ENCODE peak calls at places on chromosome 21, in four cellular contexts. Y, B, K and I are unnamed samples.

GRCh38 chr21:15045017-15045416 is 19.8 kb downstream of the NRIP1 start:
- DNase-seq in Y (no peak), B (no peak), K (no peak), I (no peak)

GRCh38 chr21:25296239-25296638 is 311.0 kb downstream of the MRPL39 start:
- DNase-seq in Y (no peak), B (no peak), K (no peak), I (no peak)

GRCh38 chr21:33019885-33020557 is 5.7 kb upstream of the OLIG2 start:
- DNase-seq in Y (no peak), B (no peak), K (no peak), I (no peak)

GRCh38 chr21:38277501-38278111 is 20.8 kb downstream of the KCNJ15 start:
- DNase-seq in Y (no peak), B (no peak), K (peak; percentile 99), I (no peak)

GRCh38 chr21:25054689-25055088 is 552.6 kb downstream of the MRPL39 start:
- DNase-seq in Y (no peak), B (no peak), K (no peak), I (no peak)

GRCh38 chr21:18832081-18832670 is 428.6 kb upstream of the TMPRSS15 start:
- DNase-seq in Y (no peak), B (no peak), K (no peak), I (no peak)

GRCh38 chr21:45270306-45270821 is 17.3 kb downstream of the POFUT2 start:
- DNase-seq in Y (no peak), B (peak; percentile 62), K (no peak), I (no peak)

GRCh38 chr21:44593598-44594405 is 1.5 kb upstream of the KRTAP10-6 start:
- DNase-seq in Y (no peak), B (no peak), K (peak; percentile 11), I (peak; percentile 81)

GRCh38 chr21:25929859-25930520 is 195.2 kb downstream of the GABPA start:
- DNase-seq in Y (no peak), B (no peak), K (peak; percentile 20), I (no peak)

GRCh38 chr21:33121715-33122475 is 52.0 kb downstream of the OLIG1 start:
- DNase-seq in Y (no peak), B (no peak), K (peak; percentile 5), I (no peak)

GRCh38 chr21:41345934-41346685 is 15.7 kb upstream of the MX2 start:
- DNase-seq in Y (no peak), B (no peak), K (no peak), I (no peak)

GRCh38 chr21:25283720-25284119 is 323.6 kb downstream of the MRPL39 start:
- DNase-seq in Y (no peak), B (peak; percentile 25), K (peak; percentile 17), I (peak; percentile 0)

GRCh38 chr21:21690068-21690665 is 692.0 kb downstream of the NCAM2 start:
- DNase-seq in Y (no peak), B (no peak), K (no peak), I (no peak)

GRCh38 chr21:15422761-15423160 is 307.0 kb upstream of the USP25 start:
- DNase-seq in Y (no peak), B (no peak), K (no peak), I (no peak)

GRCh38 chr21:44345495-44345894 is 6.3 kb upstream of the CFAP410 start:
- DNase-seq in Y (no peak), B (no peak), K (no peak), I (no peak)

GRCh38 chr21:42157606-42158310 is 61.2 kb upstream of the ABCG1 start:
- DNase-seq in Y (no peak), B (no peak), K (no peak), I (no peak)

GRCh38 chr21:44199448-44199847 is 41.3 kb downstream of the ICOSLG start:
- DNase-seq in Y (no peak), B (peak; percentile 2), K (no peak), I (no peak)

GRCh38 chr21:42527489-42528158 is 14.0 kb downstream of the SLC37A1 start:
- DNase-seq in Y (peak; percentile 53), B (no peak), K (no peak), I (no peak)

GRCh38 chr21:25974937-25975336 is 195.6 kb downstream of the APP start:
- DNase-seq in Y (no peak), B (no peak), K (no peak), I (no peak)

GRCh38 chr21:25331286-25331685 is 276.0 kb downstream of the MRPL39 start:
- DNase-seq in Y (no peak), B (no peak), K (peak; percentile 29), I (no peak)

GRCh38 chr21:26756491-26757159 is 88.6 kb downstream of the ADAMTS1 start:
- DNase-seq in Y (no peak), B (no peak), K (no peak), I (no peak)

GRCh38 chr21:41973861-41974751 is 20.3 kb upstream of the C2CD2 start:
- DNase-seq in Y (no peak), B (no peak), K (no peak), I (peak; percentile 50)

GRCh38 chr21:21196848-21197247 is 198.6 kb downstream of the NCAM2 start:
- DNase-seq in Y (no peak), B (no peak), K (no peak), I (no peak)

GRCh38 chr21:43302769-43303168 is 124.2 kb downstream of the SIK1 start:
- DNase-seq in Y (no peak), B (no peak), K (no peak), I (no peak)

GRCh38 chr21:44556879-44557278 is 1.7 kb downstream of the KRTAP10-3 start:
- DNase-seq in Y (no peak), B (no peak), K (no peak), I (no peak)

GRCh38 chr21:26366781-26367180 is 196.2 kb upstream of the APP start:
- DNase-seq in Y (no peak), B (no peak), K (peak; percentile 26), I (no peak)

GRCh38 chr21:42537106-42537742 is 23.6 kb downstream of the SLC37A1 start:
- DNase-seq in Y (no peak), B (no peak), K (no peak), I (no peak)

GRCh38 chr21:42221581-42222345 is 2.8 kb downstream of the ABCG1 start:
- DNase-seq in Y (no peak), B (no peak), K (no peak), I (no peak)

GRCh38 chr21:44527156-44527982 is 12.6 kb downstream of the KRTAP10-1 start:
- DNase-seq in Y (no peak), B (no peak), K (no peak), I (no peak)

GRCh38 chr21:14591882-14592281 is 45.8 kb upstream of the SAMSN1 start:
- DNase-seq in Y (no peak), B (no peak), K (no peak), I (no peak)

GRCh38 chr21:20721151-20721550 is 277.1 kb upstream of the NCAM2 start:
- DNase-seq in Y (no peak), B (no peak), K (no peak), I (no peak)

GRCh38 chr21:43273708-43274021 is 104.9 kb downstream of the CRYAA start:
- DNase-seq in Y (no peak), B (peak; percentile 79), K (no peak), I (no peak)

GRCh38 chr21:42237577-42237976 is 18.6 kb downstream of the ABCG1 start:
- DNase-seq in Y (peak; percentile 33), B (no peak), K (no peak), I (no peak)

GRCh38 chr21:28018741-28019669 is 973.7 kb downstream of the LTN1 start:
- DNase-seq in Y (no peak), B (peak; percentile 58), K (no peak), I (no peak)
- TF ChIP-seq CTCF in Y (no peak), B (peak; percentile 55), K (no peak), I (peak; percentile 69)

GRCh38 chr21:34878940-34879339 is 170.2 kb downstream of the RUNX1 start:
- DNase-seq in Y (no peak), B (no peak), K (no peak), I (no peak)
- TF ChIP-seq CTCF in Y (no peak), B (no peak), K (no peak), I (no peak)

GRCh38 chr21:34583926-34584563 is 30.9 kb downstream of the RCAN1 start:
- DNase-seq in Y (no peak), B (no peak), K (no peak), I (no peak)

GRCh38 chr21:34579411-34579810 is 35.5 kb downstream of the RCAN1 start:
- DNase-seq in Y (no peak), B (no peak), K (peak; percentile 77), I (no peak)

GRCh38 chr21:34580181-34580700 is 34.7 kb downstream of the RCAN1 start:
- DNase-seq in Y (no peak), B (no peak), K (peak; percentile 18), I (no peak)

GRCh38 chr21:34582506-34583150 is 32.3 kb downstream of the RCAN1 start:
- DNase-seq in Y (no peak), B (no peak), K (peak; percentile 42), I (peak; percentile 37)
- TF ChIP-seq CTCF in Y (no peak), B (peak; percentile 23), K (peak; percentile 54), I (peak; percentile 78)

GRCh38 chr21:46284722-46285121 is 689 bp downstream of the MCM3AP start:
- DNase-seq in Y (no peak), B (no peak), K (no peak), I (no peak)

GRCh38 chr21:46287541-46287940 is 1.4 kb downstream of the YBEY start:
- DNase-seq in Y (no peak), B (no peak), K (no peak), I (no peak)

GRCh38 chr21:46285206-46285661 is at the start of gene MCM3AP:
- DNase-seq in Y (no peak), B (no peak), K (no peak), I (no peak)

GRCh38 chr21:46286668-46286982 is 483 bp downstream of the YBEY start:
- DNase-seq in Y (no peak), B (no peak), K (no peak), I (no peak)

GRCh38 chr21:46285761-46286667 is at the start of gene YBEY:
- DNase-seq in Y (peak; percentile 82), B (peak; percentile 94), K (peak; percentile 93), I (peak; percentile 82)
- TF ChIP-seq CTCF in Y (peak; percentile 41), B (peak; percentile 29), K (peak; percentile 26), I (peak; percentile 62)

GRCh38 chr21:16851054-16851453 is 661.8 kb upstream of the CXADR start:
- DNase-seq in Y (no peak), B (no peak), K (no peak), I (peak; percentile 1)
- TF ChIP-seq CTCF in Y (no peak), B (peak; percentile 37), K (no peak), I (no peak)

GRCh38 chr21:39388811-39389155 is 39.9 kb upstream of the HMGN1 start:
- DNase-seq in Y (no peak), B (no peak), K (no peak), I (no peak)
- TF ChIP-seq CTCF in Y (no peak), B (no peak), K (no peak), I (no peak)